ENCODE peak calls at places on chromosomes 7 and 10, in four cellular contexts. One of them, this sample, is unnamed.

GRCh38 chr10:91433620-91434019 is 23.5 kb downstream of the HECTD2 start:
- DNase-seq in CD4-positive, CD25-positive, alpha-beta regulatory T cell: no peak
- DNase-seq in Peyer's patch: no peak
- DNase-seq in sigmoid colon: no peak
- DNase-seq in this sample: no peak

GRCh38 chr10:70779685-70780369 is 5.3 kb downstream of the TBATA start:
- DNase-seq in CD4-positive, CD25-positive, alpha-beta regulatory T cell: no peak
- DNase-seq in Peyer's patch: no peak
- DNase-seq in sigmoid colon: no peak
- DNase-seq in this sample: no peak

GRCh38 chr7:20331231-20331880 is 656 bp downstream of the ITGB8 start:
- DNase-seq in CD4-positive, CD25-positive, alpha-beta regulatory T cell: peak; percentile 1
- DNase-seq in Peyer's patch: peak; percentile 33
- DNase-seq in sigmoid colon: peak; percentile 69
- DNase-seq in this sample: peak; percentile 53

GRCh38 chr10:103578782-103579382 is 85.4 kb downstream of the NEURL1 start:
- DNase-seq in CD4-positive, CD25-positive, alpha-beta regulatory T cell: no peak
- DNase-seq in Peyer's patch: no peak
- DNase-seq in sigmoid colon: no peak
- DNase-seq in this sample: no peak

GRCh38 chr10:91054325-91054724 is 133.4 kb upstream of the ANKRD1 start:
- DNase-seq in CD4-positive, CD25-positive, alpha-beta regulatory T cell: no peak
- DNase-seq in Peyer's patch: no peak
- DNase-seq in sigmoid colon: no peak
- DNase-seq in this sample: no peak

GRCh38 chr10:7426349-7426748 is 15.5 kb upstream of the SFMBT2 start:
- DNase-seq in CD4-positive, CD25-positive, alpha-beta regulatory T cell: no peak
- DNase-seq in Peyer's patch: no peak
- DNase-seq in sigmoid colon: no peak
- DNase-seq in this sample: no peak

GRCh38 chr7:47792521-47793121 is 155.6 kb downstream of the PKD1L1 start:
- DNase-seq in CD4-positive, CD25-positive, alpha-beta regulatory T cell: no peak
- DNase-seq in Peyer's patch: no peak
- DNase-seq in sigmoid colon: no peak
- DNase-seq in this sample: no peak

GRCh38 chr7:128226132-128226980 is 14.7 kb upstream of the LEP start:
- DNase-seq in CD4-positive, CD25-positive, alpha-beta regulatory T cell: no peak
- DNase-seq in Peyer's patch: no peak
- DNase-seq in sigmoid colon: no peak
- DNase-seq in this sample: no peak

GRCh38 chr10:46175831-46176230 is 111.0 kb upstream of the ANTXRL start:
- DNase-seq in CD4-positive, CD25-positive, alpha-beta regulatory T cell: no peak
- DNase-seq in Peyer's patch: no peak
- DNase-seq in sigmoid colon: no peak
- DNase-seq in this sample: no peak

GRCh38 chr10:59283456-59284082 is 78.8 kb downstream of the FAM13C start:
- DNase-seq in CD4-positive, CD25-positive, alpha-beta regulatory T cell: no peak
- DNase-seq in Peyer's patch: no peak
- DNase-seq in sigmoid colon: no peak
- DNase-seq in this sample: no peak

GRCh38 chr10:66782776-66783175 is 143.1 kb upstream of the LRRTM3 start:
- DNase-seq in CD4-positive, CD25-positive, alpha-beta regulatory T cell: no peak
- DNase-seq in Peyer's patch: no peak
- DNase-seq in sigmoid colon: no peak
- DNase-seq in this sample: no peak

GRCh38 chr10:123221418-123221817 is 67.2 kb downstream of the BUB3 start:
- DNase-seq in CD4-positive, CD25-positive, alpha-beta regulatory T cell: no peak
- DNase-seq in Peyer's patch: no peak
- DNase-seq in sigmoid colon: no peak
- DNase-seq in this sample: no peak

GRCh38 chr10:122186822-122187810 is 84.0 kb upstream of the BTBD16 start:
- DNase-seq in CD4-positive, CD25-positive, alpha-beta regulatory T cell: no peak
- DNase-seq in Peyer's patch: no peak
- DNase-seq in sigmoid colon: no peak
- DNase-seq in this sample: no peak

GRCh38 chr10:116536810-116537209 is 8.9 kb upstream of the PNLIP start:
- DNase-seq in CD4-positive, CD25-positive, alpha-beta regulatory T cell: no peak
- DNase-seq in Peyer's patch: no peak
- DNase-seq in sigmoid colon: no peak
- DNase-seq in this sample: no peak

GRCh38 chr7:100367676-100368613 is 5.3 kb upstream of the PILRA start:
- DNase-seq in CD4-positive, CD25-positive, alpha-beta regulatory T cell: no peak
- DNase-seq in Peyer's patch: peak; percentile 87
- DNase-seq in sigmoid colon: no peak
- DNase-seq in this sample: no peak

GRCh38 chr10:86673827-86674581 is 5.7 kb downstream of the LDB3 start:
- DNase-seq in CD4-positive, CD25-positive, alpha-beta regulatory T cell: no peak
- DNase-seq in Peyer's patch: no peak
- DNase-seq in sigmoid colon: no peak
- DNase-seq in this sample: no peak

GRCh38 chr10:13074562-13075451 is 25.2 kb upstream of the OPTN start:
- DNase-seq in CD4-positive, CD25-positive, alpha-beta regulatory T cell: peak; percentile 14
- DNase-seq in Peyer's patch: peak; percentile 35
- DNase-seq in sigmoid colon: peak; percentile 76
- DNase-seq in this sample: no peak

GRCh38 chr7:8724080-8724718 is 290.8 kb downstream of the NXPH1 start:
- DNase-seq in CD4-positive, CD25-positive, alpha-beta regulatory T cell: no peak
- DNase-seq in Peyer's patch: no peak
- DNase-seq in sigmoid colon: no peak
- DNase-seq in this sample: no peak

GRCh38 chr7:36129048-36129534 is 24.0 kb upstream of the EEPD1 start:
- DNase-seq in CD4-positive, CD25-positive, alpha-beta regulatory T cell: no peak
- DNase-seq in Peyer's patch: no peak
- DNase-seq in sigmoid colon: no peak
- DNase-seq in this sample: no peak

GRCh38 chr7:105399043-105399725 is 10.5 kb upstream of the SRPK2 start:
- DNase-seq in CD4-positive, CD25-positive, alpha-beta regulatory T cell: no peak
- DNase-seq in Peyer's patch: no peak
- DNase-seq in sigmoid colon: no peak
- DNase-seq in this sample: no peak

GRCh38 chr10:132943555-132944404 is 1.4 kb upstream of the CFAP46 start:
- DNase-seq in CD4-positive, CD25-positive, alpha-beta regulatory T cell: no peak
- DNase-seq in Peyer's patch: no peak
- DNase-seq in sigmoid colon: no peak
- DNase-seq in this sample: no peak

GRCh38 chr7:143484059-143484458 is 6.4 kb downstream of the TAS2R41 start:
- DNase-seq in CD4-positive, CD25-positive, alpha-beta regulatory T cell: no peak
- DNase-seq in Peyer's patch: no peak
- DNase-seq in sigmoid colon: no peak
- DNase-seq in this sample: no peak

GRCh38 chr7:128108641-128109423 is 77.6 kb upstream of the LRRC4 start:
- DNase-seq in CD4-positive, CD25-positive, alpha-beta regulatory T cell: peak; percentile 60
- DNase-seq in Peyer's patch: peak; percentile 61
- DNase-seq in sigmoid colon: peak; percentile 30
- DNase-seq in this sample: no peak

GRCh38 chr10:17238445-17239275 is 10.6 kb downstream of the VIM start:
- DNase-seq in CD4-positive, CD25-positive, alpha-beta regulatory T cell: no peak
- DNase-seq in Peyer's patch: no peak
- DNase-seq in sigmoid colon: no peak
- DNase-seq in this sample: no peak

GRCh38 chr7:105402221-105403095 is 13.7 kb upstream of the SRPK2 start:
- DNase-seq in CD4-positive, CD25-positive, alpha-beta regulatory T cell: no peak
- DNase-seq in Peyer's patch: no peak
- DNase-seq in sigmoid colon: no peak
- DNase-seq in this sample: no peak

GRCh38 chr7:47946581-47947354 is 1.5 kb downstream of the PKD1L1 start:
- DNase-seq in CD4-positive, CD25-positive, alpha-beta regulatory T cell: no peak
- DNase-seq in Peyer's patch: no peak
- DNase-seq in sigmoid colon: no peak
- DNase-seq in this sample: no peak

GRCh38 chr10:122112021-122112616 is 123.2 kb downstream of the TACC2 start:
- DNase-seq in CD4-positive, CD25-positive, alpha-beta regulatory T cell: no peak
- DNase-seq in Peyer's patch: no peak
- DNase-seq in sigmoid colon: no peak
- DNase-seq in this sample: no peak

GRCh38 chr10:133438711-133439273 is 14.4 kb upstream of the SPRN start:
- DNase-seq in CD4-positive, CD25-positive, alpha-beta regulatory T cell: peak; percentile 9
- DNase-seq in Peyer's patch: no peak
- DNase-seq in sigmoid colon: no peak
- DNase-seq in this sample: no peak

GRCh38 chr7:53520841-53521240 is 485.4 kb downstream of the POM121L12 start:
- DNase-seq in CD4-positive, CD25-positive, alpha-beta regulatory T cell: no peak
- DNase-seq in Peyer's patch: no peak
- DNase-seq in sigmoid colon: no peak
- DNase-seq in this sample: no peak

GRCh38 chr10:29714096-29714874 is 79.5 kb upstream of the SVIL start:
- DNase-seq in CD4-positive, CD25-positive, alpha-beta regulatory T cell: no peak
- DNase-seq in Peyer's patch: no peak
- DNase-seq in sigmoid colon: no peak
- DNase-seq in this sample: no peak

GRCh38 chr7:146175716-146176115 is 59.1 kb downstream of the CNTNAP2 start:
- DNase-seq in CD4-positive, CD25-positive, alpha-beta regulatory T cell: no peak
- DNase-seq in Peyer's patch: no peak
- DNase-seq in sigmoid colon: no peak
- DNase-seq in this sample: no peak

GRCh38 chr7:99733448-99733847 is 1.5 kb downstream of the CYP3A7 start:
- DNase-seq in CD4-positive, CD25-positive, alpha-beta regulatory T cell: no peak
- DNase-seq in Peyer's patch: no peak
- DNase-seq in sigmoid colon: no peak
- DNase-seq in this sample: no peak

GRCh38 chr10:124697443-124697836 is 46.7 kb downstream of the FAM53B start:
- DNase-seq in CD4-positive, CD25-positive, alpha-beta regulatory T cell: no peak
- DNase-seq in Peyer's patch: no peak
- DNase-seq in sigmoid colon: no peak
- DNase-seq in this sample: no peak
- H3K27ac ChIP-seq in CD4-positive, CD25-positive, alpha-beta regulatory T cell: peak overlapping the region; percentile 94
- H3K27ac ChIP-seq in Peyer's patch: peak overlapping the region; percentile 66
- H3K27ac ChIP-seq in sigmoid colon: no peak overlapping the region
- H3K27ac ChIP-seq in this sample: no peak overlapping the region

GRCh38 chr7:134778941-134779740 is at the start of gene CALD1:
- DNase-seq in CD4-positive, CD25-positive, alpha-beta regulatory T cell: no peak
- DNase-seq in Peyer's patch: peak; percentile 27
- DNase-seq in sigmoid colon: peak; percentile 96
- DNase-seq in this sample: peak; percentile 97

GRCh38 chr7:134781171-134781570 is 1.7 kb downstream of the CALD1 start:
- DNase-seq in CD4-positive, CD25-positive, alpha-beta regulatory T cell: no peak
- DNase-seq in Peyer's patch: no peak
- DNase-seq in sigmoid colon: no peak
- DNase-seq in this sample: no peak

GRCh38 chr7:134780166-134780853 is 876 bp downstream of the CALD1 start:
- DNase-seq in CD4-positive, CD25-positive, alpha-beta regulatory T cell: no peak
- DNase-seq in Peyer's patch: no peak
- DNase-seq in sigmoid colon: no peak
- DNase-seq in this sample: no peak

GRCh38 chr7:134777908-134778580 is 1.4 kb upstream of the CALD1 start:
- DNase-seq in CD4-positive, CD25-positive, alpha-beta regulatory T cell: no peak
- DNase-seq in Peyer's patch: no peak
- DNase-seq in sigmoid colon: no peak
- DNase-seq in this sample: no peak

GRCh38 chr7:134779741-134780065 is 269 bp downstream of the CALD1 start:
- DNase-seq in CD4-positive, CD25-positive, alpha-beta regulatory T cell: no peak
- DNase-seq in Peyer's patch: no peak
- DNase-seq in sigmoid colon: no peak
- DNase-seq in this sample: no peak
- H3K27ac ChIP-seq in CD4-positive, CD25-positive, alpha-beta regulatory T cell: no peak overlapping the region
- H3K27ac ChIP-seq in Peyer's patch: peak overlapping the region; percentile 84
- H3K27ac ChIP-seq in sigmoid colon: peak overlapping the region; percentile 91
- H3K27ac ChIP-seq in this sample: peak overlapping the region; percentile 90

DNA sequence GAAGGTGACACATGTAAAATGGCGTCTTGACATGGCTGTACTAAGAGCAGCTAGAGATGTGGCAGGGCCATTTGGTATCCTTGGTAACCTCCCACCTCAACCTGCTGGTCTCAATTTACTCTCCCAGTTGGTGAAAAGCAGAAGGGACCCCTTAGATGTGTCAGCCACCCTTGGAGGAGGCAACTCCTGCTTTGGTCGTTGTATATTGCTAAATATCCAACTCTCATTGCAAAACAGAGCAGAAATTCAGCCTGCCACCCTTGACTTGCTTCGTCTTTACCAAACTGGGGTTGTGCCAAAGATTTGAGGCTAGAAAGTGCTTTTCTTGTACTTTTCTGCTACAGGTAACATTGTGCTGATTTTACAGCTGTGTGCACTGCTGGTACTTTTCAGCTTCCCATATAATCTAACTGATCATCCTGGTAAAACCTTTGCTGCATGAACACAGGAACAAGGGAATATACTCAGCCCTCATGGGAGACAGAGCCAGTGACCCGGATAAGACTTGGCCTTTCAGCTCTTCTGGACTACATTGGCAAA is 2.1 kb upstream of the VSTM4 start:
- DNase-seq in CD4-positive, CD25-positive, alpha-beta regulatory T cell: no peak
- DNase-seq in Peyer's patch: no peak
- DNase-seq in sigmoid colon: no peak
- DNase-seq in this sample: no peak
- H3K27ac ChIP-seq in CD4-positive, CD25-positive, alpha-beta regulatory T cell: no peak overlapping the region
- H3K27ac ChIP-seq in Peyer's patch: no peak overlapping the region
- H3K27ac ChIP-seq in sigmoid colon: no peak overlapping the region
- H3K27ac ChIP-seq in this sample: no peak overlapping the region

GRCh38 chr10:3747984-3748383 is 37.0 kb downstream of the KLF6 start:
- DNase-seq in CD4-positive, CD25-positive, alpha-beta regulatory T cell: no peak
- DNase-seq in Peyer's patch: no peak
- DNase-seq in sigmoid colon: no peak
- DNase-seq in this sample: no peak

GRCh38 chr10:3750352-3750816 is 34.6 kb downstream of the KLF6 start:
- DNase-seq in CD4-positive, CD25-positive, alpha-beta regulatory T cell: no peak
- DNase-seq in Peyer's patch: no peak
- DNase-seq in sigmoid colon: no peak
- DNase-seq in this sample: no peak

GRCh38 chr10:3749597-3750351 is 35.2 kb downstream of the KLF6 start:
- DNase-seq in CD4-positive, CD25-positive, alpha-beta regulatory T cell: no peak
- DNase-seq in Peyer's patch: no peak
- DNase-seq in sigmoid colon: peak; percentile 88
- DNase-seq in this sample: no peak

GRCh38 chr10:3748484-3748883 is 36.5 kb downstream of the KLF6 start:
- DNase-seq in CD4-positive, CD25-positive, alpha-beta regulatory T cell: no peak
- DNase-seq in Peyer's patch: no peak
- DNase-seq in sigmoid colon: no peak
- DNase-seq in this sample: no peak

GRCh38 chr10:3749011-3749410 is 36.0 kb downstream of the KLF6 start:
- DNase-seq in CD4-positive, CD25-positive, alpha-beta regulatory T cell: no peak
- DNase-seq in Peyer's patch: no peak
- DNase-seq in sigmoid colon: no peak
- DNase-seq in this sample: no peak
- H3K27ac ChIP-seq in CD4-positive, CD25-positive, alpha-beta regulatory T cell: no peak overlapping the region
- H3K27ac ChIP-seq in Peyer's patch: no peak overlapping the region
- H3K27ac ChIP-seq in sigmoid colon: peak overlapping the region; percentile 90
- H3K27ac ChIP-seq in this sample: no peak overlapping the region